ENCODE peak calls at places on chromosome 14, in six cellular contexts. One of them, this sample, is unnamed.

GRCh38 chr14:56213288-56213687 is 95.1 kb downstream of the PELI2 start:
- DNase-seq in K562: no peak
- DNase-seq in A549: no peak
- DNase-seq in GM12878: no peak
- DNase-seq in endothelial cell of umbilical vein: no peak
- DNase-seq in HepG2: no peak
- DNase-seq in this sample: no peak

GRCh38 chr14:89298056-89298834 is 118.8 kb downstream of the FOXN3 start:
- DNase-seq in K562: no peak
- DNase-seq in A549: no peak
- DNase-seq in GM12878: no peak
- DNase-seq in endothelial cell of umbilical vein: no peak
- DNase-seq in HepG2: no peak
- DNase-seq in this sample: no peak

GRCh38 chr14:50038398-50039119 is 77.8 kb downstream of the VCPKMT start:
- DNase-seq in K562: peak
- DNase-seq in A549: peak
- DNase-seq in GM12878: peak
- DNase-seq in endothelial cell of umbilical vein: no peak
- DNase-seq in HepG2: peak
- DNase-seq in this sample: peak

GRCh38 chr14:99035268-99035667 is 236.7 kb downstream of the BCL11B start:
- DNase-seq in K562: no peak
- DNase-seq in A549: no peak
- DNase-seq in GM12878: no peak
- DNase-seq in endothelial cell of umbilical vein: no peak
- DNase-seq in HepG2: no peak
- DNase-seq in this sample: peak

GRCh38 chr14:76770521-76771431 is 9.5 kb downstream of the VASH1 start:
- DNase-seq in K562: no peak
- DNase-seq in A549: no peak
- DNase-seq in GM12878: no peak
- DNase-seq in endothelial cell of umbilical vein: no peak
- DNase-seq in HepG2: no peak
- DNase-seq in this sample: no peak

GRCh38 chr14:72812292-72812851 is 81.5 kb downstream of the DPF3 start:
- DNase-seq in K562: no peak
- DNase-seq in A549: no peak
- DNase-seq in GM12878: no peak
- DNase-seq in endothelial cell of umbilical vein: no peak
- DNase-seq in HepG2: no peak
- DNase-seq in this sample: no peak

GRCh38 chr14:91220581-91221000 is 23.9 kb downstream of the GPR68 start:
- DNase-seq in K562: no peak
- DNase-seq in A549: no peak
- DNase-seq in GM12878: no peak
- DNase-seq in endothelial cell of umbilical vein: peak
- DNase-seq in HepG2: no peak
- DNase-seq in this sample: no peak

GRCh38 chr14:89858084-89858483 is 96.4 kb downstream of the EFCAB11 start:
- DNase-seq in K562: no peak
- DNase-seq in A549: no peak
- DNase-seq in GM12878: no peak
- DNase-seq in endothelial cell of umbilical vein: no peak
- DNase-seq in HepG2: no peak
- DNase-seq in this sample: no peak

GRCh38 chr14:105493921-105494605 is 3.0 kb downstream of the TEDC1 start:
- DNase-seq in K562: no peak
- DNase-seq in A549: no peak
- DNase-seq in GM12878: no peak
- DNase-seq in endothelial cell of umbilical vein: no peak
- DNase-seq in HepG2: no peak
- DNase-seq in this sample: no peak

GRCh38 chr14:76947078-76947837 is 81.2 kb downstream of the IRF2BPL start:
- DNase-seq in K562: peak
- DNase-seq in A549: peak
- DNase-seq in GM12878: peak
- DNase-seq in endothelial cell of umbilical vein: peak
- DNase-seq in HepG2: peak
- DNase-seq in this sample: peak

GRCh38 chr14:70905316-70905715 is 1.9 kb upstream of the PCNX1 start:
- DNase-seq in K562: no peak
- DNase-seq in A549: no peak
- DNase-seq in GM12878: no peak
- DNase-seq in endothelial cell of umbilical vein: peak
- DNase-seq in HepG2: no peak
- DNase-seq in this sample: no peak

GRCh38 chr14:106393742-106394141 is 867.4 kb downstream of the TMEM121 start:
- DNase-seq in K562: no peak
- DNase-seq in A549: no peak
- DNase-seq in GM12878: no peak
- DNase-seq in endothelial cell of umbilical vein: no peak
- DNase-seq in HepG2: no peak
- DNase-seq in this sample: no peak

GRCh38 chr14:65301862-65302539 is 110.5 kb upstream of the FUT8 start:
- DNase-seq in K562: peak
- DNase-seq in A549: no peak
- DNase-seq in GM12878: peak
- DNase-seq in endothelial cell of umbilical vein: no peak
- DNase-seq in HepG2: peak
- DNase-seq in this sample: peak

GRCh38 chr14:100214768-100215079 is 24.2 kb upstream of the YY1 start:
- DNase-seq in K562: no peak
- DNase-seq in A549: no peak
- DNase-seq in GM12878: no peak
- DNase-seq in endothelial cell of umbilical vein: no peak
- DNase-seq in HepG2: no peak
- DNase-seq in this sample: no peak

GRCh38 chr14:64536488-64537245 is 3.9 kb upstream of the HSPA2 start:
- DNase-seq in K562: no peak
- DNase-seq in A549: no peak
- DNase-seq in GM12878: no peak
- DNase-seq in endothelial cell of umbilical vein: no peak
- DNase-seq in HepG2: peak
- DNase-seq in this sample: no peak

GRCh38 chr14:71498151-71498734 is 434.0 kb upstream of the RGS6 start:
- DNase-seq in K562: no peak
- DNase-seq in A549: no peak
- DNase-seq in GM12878: no peak
- DNase-seq in endothelial cell of umbilical vein: no peak
- DNase-seq in HepG2: no peak
- DNase-seq in this sample: no peak

GRCh38 chr14:47833006-47833405 is 157.6 kb upstream of the MDGA2 start:
- DNase-seq in K562: no peak
- DNase-seq in A549: no peak
- DNase-seq in GM12878: no peak
- DNase-seq in endothelial cell of umbilical vein: no peak
- DNase-seq in HepG2: no peak
- DNase-seq in this sample: no peak

GRCh38 chr14:79293482-79293881 is 917.8 kb downstream of the DIO2 start:
- DNase-seq in K562: no peak
- DNase-seq in A549: no peak
- DNase-seq in GM12878: no peak
- DNase-seq in endothelial cell of umbilical vein: no peak
- DNase-seq in HepG2: no peak
- DNase-seq in this sample: no peak

GRCh38 chr14:65972346-65972745 is 513.8 kb upstream of the CCDC196 start:
- DNase-seq in K562: no peak
- DNase-seq in A549: no peak
- DNase-seq in GM12878: no peak
- DNase-seq in endothelial cell of umbilical vein: no peak
- DNase-seq in HepG2: no peak
- DNase-seq in this sample: no peak

GRCh38 chr14:85596562-85596961 is 66.6 kb downstream of the FLRT2 start:
- DNase-seq in K562: no peak
- DNase-seq in A549: no peak
- DNase-seq in GM12878: no peak
- DNase-seq in endothelial cell of umbilical vein: no peak
- DNase-seq in HepG2: no peak
- DNase-seq in this sample: no peak

GRCh38 chr14:75831971-75832370 is 149.8 kb downstream of the TGFB3 start:
- DNase-seq in K562: peak
- DNase-seq in A549: no peak
- DNase-seq in GM12878: no peak
- DNase-seq in endothelial cell of umbilical vein: no peak
- DNase-seq in HepG2: no peak
- DNase-seq in this sample: peak

GRCh38 chr14:55976619-55977018 is 141.6 kb upstream of the PELI2 start:
- DNase-seq in K562: no peak
- DNase-seq in A549: no peak
- DNase-seq in GM12878: no peak
- DNase-seq in endothelial cell of umbilical vein: peak
- DNase-seq in HepG2: no peak
- DNase-seq in this sample: no peak

GRCh38 chr14:64515053-64515452 is 10.5 kb downstream of the ZBTB1 start:
- DNase-seq in K562: no peak
- DNase-seq in A549: no peak
- DNase-seq in GM12878: no peak
- DNase-seq in endothelial cell of umbilical vein: no peak
- DNase-seq in HepG2: no peak
- DNase-seq in this sample: no peak

GRCh38 chr14:58637391-58638230 is at the start of gene DACT1:
- DNase-seq in K562: peak
- DNase-seq in A549: peak
- DNase-seq in GM12878: no peak
- DNase-seq in endothelial cell of umbilical vein: peak
- DNase-seq in HepG2: no peak
- DNase-seq in this sample: peak
- TF ChIP-seq MYC in K562: no peak
- TF ChIP-seq MYC in A549: no peak
- TF ChIP-seq MYC in GM12878: no peak
- TF ChIP-seq MYC in endothelial cell of umbilical vein: no peak
- TF ChIP-seq MYC in HepG2: no peak
- TF ChIP-seq MYC in this sample: no peak

GRCh38 chr14:101959277-101959676 is 5.1 kb upstream of the DYNC1H1 start:
- DNase-seq in K562: no peak
- DNase-seq in A549: no peak
- DNase-seq in GM12878: no peak
- DNase-seq in endothelial cell of umbilical vein: no peak
- DNase-seq in HepG2: no peak
- DNase-seq in this sample: peak

GRCh38 chr14:101958418-101959185 is 5.8 kb upstream of the DYNC1H1 start:
- DNase-seq in K562: no peak
- DNase-seq in A549: no peak
- DNase-seq in GM12878: no peak
- DNase-seq in endothelial cell of umbilical vein: no peak
- DNase-seq in HepG2: no peak
- DNase-seq in this sample: no peak

GRCh38 chr14:101961746-101962502 is 2.4 kb upstream of the DYNC1H1 start:
- DNase-seq in K562: no peak
- DNase-seq in A549: no peak
- DNase-seq in GM12878: no peak
- DNase-seq in endothelial cell of umbilical vein: no peak
- DNase-seq in HepG2: no peak
- DNase-seq in this sample: no peak

GRCh38 chr14:101961011-101961721 is 3.2 kb upstream of the DYNC1H1 start:
- DNase-seq in K562: peak
- DNase-seq in A549: peak
- DNase-seq in GM12878: peak
- DNase-seq in endothelial cell of umbilical vein: peak
- DNase-seq in HepG2: peak
- DNase-seq in this sample: peak

DNA sequence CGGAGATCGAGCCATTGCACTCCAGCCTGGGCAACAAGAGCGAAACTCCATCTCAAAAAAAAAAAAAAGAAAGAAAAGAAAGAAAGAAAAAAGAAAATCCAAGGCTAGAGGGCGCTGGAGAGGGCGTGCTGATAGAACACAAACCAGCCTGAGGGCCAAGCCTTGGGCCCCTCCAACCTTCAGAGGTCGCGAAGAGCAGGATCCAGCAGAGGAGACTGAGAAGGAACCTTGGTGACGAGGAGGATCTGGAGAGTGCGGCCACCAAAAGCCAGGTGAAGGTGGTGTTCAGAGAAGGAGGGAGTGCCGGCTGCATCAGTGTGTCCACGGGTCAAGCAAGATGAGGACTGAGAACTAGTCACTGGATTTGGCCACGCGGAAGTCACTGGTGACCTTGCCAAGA is 4.1 kb upstream of the DYNC1H1 start:
- DNase-seq in K562: peak
- DNase-seq in A549: no peak
- DNase-seq in GM12878: no peak
- DNase-seq in endothelial cell of umbilical vein: peak
- DNase-seq in HepG2: peak
- DNase-seq in this sample: peak
- TF ChIP-seq MAX in K562: no peak
- TF ChIP-seq MAX in A549: no peak
- TF ChIP-seq MAX in GM12878: no peak
- TF ChIP-seq MAX in endothelial cell of umbilical vein: no peak
- TF ChIP-seq MAX in HepG2: no peak
- TF ChIP-seq MAX in this sample: no peak

GRCh38 chr14:35193161-35193560 is 70.8 kb downstream of the PRORP start:
- DNase-seq in K562: no peak
- DNase-seq in A549: no peak
- DNase-seq in GM12878: no peak
- DNase-seq in endothelial cell of umbilical vein: no peak
- DNase-seq in HepG2: no peak
- DNase-seq in this sample: no peak

GRCh38 chr14:35202195-35202594 is 79.8 kb downstream of the PRORP start:
- DNase-seq in K562: no peak
- DNase-seq in A549: no peak
- DNase-seq in GM12878: no peak
- DNase-seq in endothelial cell of umbilical vein: no peak
- DNase-seq in HepG2: no peak
- DNase-seq in this sample: peak

GRCh38 chr14:35201066-35201465 is 78.7 kb downstream of the PRORP start:
- DNase-seq in K562: no peak
- DNase-seq in A549: no peak
- DNase-seq in GM12878: no peak
- DNase-seq in endothelial cell of umbilical vein: no peak
- DNase-seq in HepG2: no peak
- DNase-seq in this sample: no peak

GRCh38 chr14:35196571-35196970 is 74.2 kb downstream of the PRORP start:
- DNase-seq in K562: no peak
- DNase-seq in A549: no peak
- DNase-seq in GM12878: no peak
- DNase-seq in endothelial cell of umbilical vein: peak
- DNase-seq in HepG2: no peak
- DNase-seq in this sample: no peak

DNA sequence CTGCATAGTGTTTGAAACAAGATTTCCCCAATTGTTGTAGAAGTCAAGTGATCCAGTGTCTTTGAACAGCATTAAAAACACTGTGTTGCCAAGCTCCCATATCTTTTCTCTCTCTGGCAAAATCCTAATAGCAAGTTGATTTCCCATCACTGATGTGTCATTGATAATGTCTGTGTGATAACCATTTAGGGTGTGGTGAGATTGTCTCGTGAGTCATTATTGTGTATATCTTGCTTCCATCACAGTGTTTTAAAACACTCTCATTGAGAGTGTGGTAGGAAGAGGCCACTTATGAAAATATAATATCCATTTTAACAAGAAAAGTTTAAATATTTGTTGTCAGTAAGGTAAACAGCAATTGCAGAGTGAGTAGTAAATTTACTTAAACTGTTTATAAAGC is 74.7 kb downstream of the PRORP start:
- DNase-seq in K562: no peak
- DNase-seq in A549: no peak
- DNase-seq in GM12878: no peak
- DNase-seq in endothelial cell of umbilical vein: peak
- DNase-seq in HepG2: no peak
- DNase-seq in this sample: no peak
- TF ChIP-seq MYC in K562: no peak
- TF ChIP-seq MYC in A549: no peak
- TF ChIP-seq MYC in GM12878: no peak
- TF ChIP-seq MYC in endothelial cell of umbilical vein: no peak
- TF ChIP-seq MYC in HepG2: no peak
- TF ChIP-seq MYC in this sample: no peak

GRCh38 chr14:54762296-54762695 is 140.3 kb downstream of the GCH1 start:
- DNase-seq in K562: peak
- DNase-seq in A549: no peak
- DNase-seq in GM12878: no peak
- DNase-seq in endothelial cell of umbilical vein: peak
- DNase-seq in HepG2: no peak
- DNase-seq in this sample: no peak
- TF ChIP-seq MAX in K562: no peak
- TF ChIP-seq MAX in A549: no peak
- TF ChIP-seq MAX in GM12878: no peak
- TF ChIP-seq MAX in endothelial cell of umbilical vein: no peak
- TF ChIP-seq MAX in HepG2: no peak
- TF ChIP-seq MAX in this sample: no peak

This sample was measured in NB4.